ENCODE peak calls at places on chromosome 10, in seven cellular contexts. E, Z, I, S, D, L and F are unnamed samples.

GRCh38 chr10:43304687-43305333 is 37.9 kb upstream of the RASGEF1A start:
- DNase-seq in L (peak; percentile 88), Z (no peak), E (peak; percentile 73), S (peak; percentile 43), D (peak; percentile 68), I (peak; percentile 68), F (peak; percentile 94)

GRCh38 chr10:8908013-8908412 is 853.5 kb downstream of the GATA3 start:
- DNase-seq in L (no peak), E (no peak), Z (no peak), D (no peak), S (no peak), I (no peak), F (no peak)

GRCh38 chr10:69439350-69439739 is 11.9 kb upstream of the TSPAN15 start:
- DNase-seq in S (peak; percentile 55), E (no peak), I (peak; percentile 39), D (peak; percentile 45), L (peak; percentile 74), Z (no peak), F (peak; percentile 86)

GRCh38 chr10:6047847-6048246 is 14.3 kb downstream of the IL2RA start:
- DNase-seq in Z (no peak), E (peak; percentile 3), I (no peak), S (no peak), D (no peak), L (peak; percentile 37), F (peak; percentile 70)

GRCh38 chr10:52658112-52658511 is 114.5 kb downstream of the MBL2 start:
- DNase-seq in Z (no peak), S (no peak), D (no peak), L (no peak), E (no peak), I (no peak), F (no peak)

GRCh38 chr10:34854147-34854601 is 39.1 kb upstream of the PARD3 start:
- DNase-seq in E (no peak), I (no peak), Z (no peak), L (no peak), S (peak; percentile 64), D (peak; percentile 22), F (no peak)

GRCh38 chr10:112115781-112116385 is 67.7 kb downstream of the GPAM start:
- DNase-seq in S (peak; percentile 33), I (peak; percentile 46), Z (peak; percentile 55), D (no peak), L (peak; percentile 65), E (no peak), F (no peak)

GRCh38 chr10:17782921-17783665 is 26.1 kb upstream of the MRC1 start:
- DNase-seq in L (no peak), S (peak; percentile 75), Z (no peak), E (no peak), D (no peak), I (no peak), F (no peak)

GRCh38 chr10:32746869-32747268 is 211.2 kb downstream of the ITGB1 start:
- DNase-seq in L (no peak), S (no peak), E (no peak), Z (no peak), D (no peak), I (no peak), F (no peak)

GRCh38 chr10:47261121-47261520 is 38.9 kb upstream of the GDF10 start:
- DNase-seq in I (peak; percentile 68), D (no peak), E (no peak), L (peak; percentile 80), Z (no peak), S (no peak), F (no peak)

GRCh38 chr10:51369903-51370302 is 295.6 kb downstream of the PRKG1 start:
- DNase-seq in E (no peak), Z (no peak), D (no peak), S (no peak), I (no peak), L (no peak), F (no peak)

GRCh38 chr10:3652886-3653285 is 132.1 kb downstream of the KLF6 start:
- DNase-seq in E (no peak), L (no peak), D (peak; percentile 27), S (no peak), I (no peak), Z (no peak), F (no peak)

GRCh38 chr10:5620223-5620721 is 46.1 kb downstream of the ASB13 start:
- DNase-seq in Z (no peak), L (no peak), D (peak; percentile 43), S (no peak), E (no peak), I (no peak), F (no peak)

GRCh38 chr10:124349231-124349992 is 69.3 kb downstream of the OAT start:
- DNase-seq in I (no peak), L (peak; percentile 35), Z (no peak), D (no peak), S (no peak), E (no peak), F (peak; percentile 73)

GRCh38 chr10:125125951-125126735 is 34.2 kb downstream of the CTBP2 start:
- DNase-seq in Z (no peak), S (no peak), L (no peak), E (no peak), I (no peak), D (no peak), F (no peak)

GRCh38 chr10:119253433-119254174 is 46.2 kb downstream of the GRK5 start:
- DNase-seq in Z (peak; percentile 92), L (peak; percentile 76), I (no peak), E (peak; percentile 74), D (peak; percentile 83), S (peak; percentile 86), F (peak; percentile 92)
- TF ChIP-seq CTCF in Z (peak; percentile 33), L (no peak), I (no peak), E (no peak), D (peak; percentile 16), S (no peak), F (no peak)

DNA sequence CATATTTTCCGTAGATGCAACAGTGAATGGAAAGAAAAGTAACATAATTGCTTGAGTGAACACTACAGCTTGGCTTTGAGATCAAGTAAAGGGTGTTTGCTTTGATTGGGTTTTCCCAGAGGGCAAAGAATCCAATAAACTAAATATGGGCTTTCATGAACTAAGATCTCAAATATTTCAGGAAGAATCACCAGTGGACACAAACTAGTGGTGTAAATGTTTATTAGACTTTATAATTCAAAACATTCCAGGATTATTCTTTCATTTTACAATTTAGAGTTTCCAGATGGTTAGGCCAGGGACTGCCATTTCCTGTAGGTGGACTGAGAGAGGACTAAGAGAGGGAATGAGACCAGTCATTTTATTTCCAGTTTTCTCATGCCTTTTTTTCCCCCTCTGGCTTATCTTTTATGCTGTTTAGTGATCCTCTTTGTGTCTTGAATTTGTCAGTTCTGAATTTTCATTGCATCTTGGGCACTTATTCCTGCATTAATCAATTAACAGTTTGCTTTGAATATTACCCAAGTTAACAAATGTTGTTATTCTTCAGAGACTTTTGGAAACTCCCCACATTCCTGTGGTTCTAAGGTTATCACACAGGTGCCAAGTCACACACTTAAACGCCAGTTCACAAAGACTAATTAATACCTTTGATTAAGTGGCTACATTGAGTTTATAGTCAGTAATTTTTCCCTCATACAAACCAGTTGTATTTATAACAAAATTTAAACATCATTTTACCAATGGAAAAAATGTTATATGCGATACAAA is 12.2 kb downstream of the CISD1 start:
- DNase-seq in I (no peak), S (no peak), D (no peak), Z (no peak), E (no peak), L (no peak), F (no peak)
- TF ChIP-seq POLR2A in I (no peak), S (no peak), D (no peak), Z (no peak), E (no peak), L (no peak), F (no peak)

GRCh38 chr10:100731603-100732596 is 13.5 kb upstream of the PAX2 start:
- DNase-seq in E (no peak), L (no peak), I (no peak), Z (no peak), S (no peak), D (no peak), F (no peak)

GRCh38 chr10:100730739-100731602 is 14.4 kb upstream of the PAX2 start:
- DNase-seq in Z (peak; percentile 5), D (no peak), I (peak; percentile 73), S (peak; percentile 71), L (peak; percentile 51), E (no peak), F (no peak)

GRCh38 chr10:100728928-100729876 is 16.2 kb upstream of the PAX2 start:
- DNase-seq in Z (peak; percentile 50), S (peak; percentile 93), L (no peak), E (no peak), D (no peak), I (peak; percentile 42), F (no peak)

GRCh38 chr10:100727808-100728207 is 17.6 kb upstream of the PAX2 start:
- DNase-seq in Z (no peak), S (no peak), L (no peak), D (no peak), E (no peak), I (no peak), F (no peak)

DNA sequence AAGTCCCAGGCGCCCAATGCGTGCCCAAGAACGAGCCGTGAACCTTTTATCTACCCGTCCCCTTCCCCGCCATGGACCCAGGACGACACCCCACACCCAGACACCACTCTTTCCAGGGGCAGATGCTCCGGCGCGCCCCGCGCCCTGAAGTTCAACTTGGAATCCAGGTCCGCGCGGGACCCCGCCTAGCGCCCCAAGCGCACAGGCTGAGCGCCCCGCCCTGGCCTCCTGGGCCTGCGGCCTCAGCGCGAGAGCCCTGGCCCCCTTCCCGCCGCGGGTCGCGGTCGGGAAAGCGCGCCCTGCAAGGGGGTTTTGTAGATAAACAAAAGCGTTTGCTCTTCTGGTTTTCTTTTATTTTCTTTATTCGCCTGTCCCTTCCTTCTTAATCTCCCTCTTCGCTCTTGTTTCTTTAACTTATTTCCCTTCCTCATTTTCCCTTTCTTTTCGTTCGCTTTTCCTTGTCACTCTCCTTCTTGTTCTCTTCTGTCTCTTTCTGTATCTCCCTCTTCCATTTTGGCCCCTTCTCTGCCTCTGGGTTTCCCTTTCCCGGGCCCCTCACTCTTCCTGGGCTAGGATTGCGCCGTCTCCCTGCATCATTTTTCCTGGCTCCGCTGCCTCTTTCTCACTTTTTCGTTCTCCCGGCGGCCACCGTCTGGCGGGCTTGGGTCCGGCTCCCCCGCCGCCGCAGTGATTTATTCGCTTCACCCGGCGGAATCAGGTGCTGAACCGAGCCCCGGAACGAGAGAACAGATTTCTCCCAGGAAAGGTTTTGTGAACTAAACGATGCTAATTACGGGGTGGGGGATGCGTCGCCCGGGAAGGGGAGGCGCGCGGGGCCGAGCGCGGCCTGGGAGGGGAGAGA is 15.3 kb upstream of the PAX2 start:
- DNase-seq in L (no peak), D (no peak), Z (no peak), E (no peak), I (no peak), S (no peak), F (no peak)
- H3K4me3 ChIP-seq in L (peak overlapping the region; percentile 14), D (peak overlapping the region; percentile 13), Z (peak overlapping the region; percentile 57), E (peak overlapping the region; percentile 38), I (no peak overlapping the region), S (peak overlapping the region; percentile 46), F (no peak overlapping the region)

DNA sequence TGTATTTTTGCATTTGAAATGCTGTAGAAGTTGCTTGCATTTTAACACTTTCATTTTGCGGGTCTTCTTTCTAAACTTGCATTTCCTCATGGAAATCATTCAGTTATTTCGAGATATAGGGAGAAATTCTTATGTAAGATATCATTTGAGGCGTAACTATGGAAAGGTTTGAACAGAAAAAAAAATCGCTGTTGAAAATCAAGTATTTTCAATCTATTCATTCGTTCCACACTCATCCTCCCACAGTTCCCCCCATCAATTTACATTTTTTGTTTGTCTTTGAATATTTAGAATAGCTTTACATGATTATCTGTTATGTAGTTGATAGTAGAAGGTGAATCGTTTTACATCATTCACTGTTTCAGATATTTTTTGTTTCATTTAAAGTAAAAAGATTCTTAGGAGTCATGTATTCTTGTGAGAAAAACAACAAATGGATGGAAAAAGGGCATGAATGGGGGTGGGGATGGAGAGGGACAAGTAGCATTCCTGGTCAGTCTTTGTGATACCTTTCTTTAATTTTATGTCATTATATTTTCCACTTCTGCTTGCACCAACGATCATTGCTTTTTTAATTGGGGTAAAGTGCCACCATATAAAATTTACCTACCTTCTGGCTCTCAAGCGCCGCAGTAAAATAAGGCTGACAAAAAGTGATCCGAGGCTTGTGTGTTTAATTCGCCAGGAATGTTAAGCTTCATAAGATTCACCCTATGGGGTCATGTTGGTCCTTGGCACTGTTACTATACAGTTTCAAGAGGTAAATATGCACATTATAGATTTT is 3.2 kb upstream of the SKIDA1 start:
- DNase-seq in D (no peak), S (peak; percentile 70), L (no peak), Z (no peak), I (no peak), E (no peak), F (no peak)
- TF ChIP-seq CTCF in D (no peak), S (no peak), L (no peak), Z (no peak), I (no peak), E (no peak), F (no peak)